ENCODE peak calls at places on chromosomes 6 and 20, in six cellular contexts. P is endothelial cell of umbilical vein, W is K562, Q is prostate gland, X is breast epithelium, G is Panc1. N is an unnamed sample.

GRCh38 chr6:79038061-79038460 is 40.0 kb downstream of the PHIP start:
- DNase-seq in X (no peak), W (no peak), G (no peak), Q (no peak), P (no peak), N (no peak)

GRCh38 chr6:7721654-7722053 is 4.2 kb upstream of the BMP6 start:
- DNase-seq in G (no peak), W (no peak), Q (no peak), X (no peak), P (peak; percentile 62), N (no peak)

GRCh38 chr20:38060536-38060935 is 27.0 kb downstream of the RPRD1B start:
- DNase-seq in X (no peak), Q (no peak), G (no peak), P (no peak), W (no peak), N (no peak)

GRCh38 chr6:68978411-68978810 is 343.3 kb downstream of the ADGRB3 start:
- DNase-seq in Q (no peak), W (no peak), P (no peak), X (no peak), G (no peak), N (no peak)

GRCh38 chr6:24929255-24929654 is 6.5 kb downstream of the RIPOR2 start:
- DNase-seq in W (no peak), G (no peak), P (no peak), Q (no peak), X (no peak), N (no peak)

GRCh38 chr6:89310929-89311328 is 4.2 kb downstream of the GABRR2 start:
- DNase-seq in X (no peak), Q (no peak), G (no peak), P (no peak), W (no peak), N (no peak)

GRCh38 chr6:166651408-166651807 is 24.4 kb upstream of the RPS6KA2 start:
- DNase-seq in Q (no peak), X (no peak), P (no peak), G (no peak), W (no peak), N (no peak)

GRCh38 chr20:41345729-41346067 is 5.1 kb downstream of the LPIN3 start:
- DNase-seq in G (no peak), X (no peak), Q (no peak), P (no peak), W (no peak), N (no peak)

GRCh38 chr20:47661714-47662113 is 123.6 kb downstream of the SULF2 start:
- DNase-seq in P (no peak), X (no peak), G (no peak), W (no peak), Q (no peak), N (no peak)
- TF ChIP-seq POLR2AphosphoS5 in P (no peak), X (no peak), G (no peak), W (no peak), Q (no peak), N (no peak)

DNA sequence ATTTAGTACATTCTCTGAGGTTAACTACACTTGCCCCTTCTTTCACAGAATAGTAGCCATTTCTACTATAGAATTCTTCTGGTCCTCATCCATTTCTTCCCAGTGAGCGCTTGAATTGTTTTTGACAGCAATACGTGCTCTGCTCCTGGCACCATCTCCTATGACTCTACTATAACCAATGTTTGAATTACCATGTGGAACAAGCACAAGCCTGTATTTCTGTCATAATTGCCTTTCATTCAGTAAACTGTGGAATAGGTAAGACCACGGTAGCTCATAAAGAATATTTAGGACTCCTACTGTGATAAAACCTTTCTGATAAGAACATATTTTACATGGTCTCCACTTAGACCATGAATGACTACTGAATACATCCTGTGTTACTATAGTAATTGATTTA is 435.4 kb upstream of the NRSN1 start:
- DNase-seq in W (no peak), G (no peak), P (no peak), X (no peak), Q (no peak), N (no peak)
- TF ChIP-seq POLR2AphosphoS5 in W (no peak), G (no peak), P (no peak), X (no peak), Q (no peak), N (no peak)

GRCh38 chr6:12343122-12343439 is 52.9 kb downstream of the EDN1 start:
- DNase-seq in X (no peak), W (no peak), P (no peak), G (no peak), Q (no peak), N (no peak)

GRCh38 chr6:12345694-12346058 is 55.5 kb downstream of the EDN1 start:
- DNase-seq in G (no peak), P (no peak), W (no peak), Q (no peak), X (no peak), N (no peak)

GRCh38 chr6:12344949-12345693 is 55.0 kb downstream of the EDN1 start:
- DNase-seq in X (no peak), W (no peak), Q (no peak), G (no peak), P (no peak), N (no peak)

GRCh38 chr6:12342664-12343063 is 52.5 kb downstream of the EDN1 start:
- DNase-seq in Q (no peak), W (no peak), P (no peak), G (no peak), X (no peak), N (no peak)

GRCh38 chr6:12343440-12344162 is 53.4 kb downstream of the EDN1 start:
- DNase-seq in G (no peak), W (no peak), Q (peak; percentile 24), P (peak; percentile 18), X (no peak), N (no peak)
- TF ChIP-seq POLR2AphosphoS5 in G (no peak), W (no peak), Q (peak; percentile 28), P (no peak), X (no peak), N (no peak)

DNA sequence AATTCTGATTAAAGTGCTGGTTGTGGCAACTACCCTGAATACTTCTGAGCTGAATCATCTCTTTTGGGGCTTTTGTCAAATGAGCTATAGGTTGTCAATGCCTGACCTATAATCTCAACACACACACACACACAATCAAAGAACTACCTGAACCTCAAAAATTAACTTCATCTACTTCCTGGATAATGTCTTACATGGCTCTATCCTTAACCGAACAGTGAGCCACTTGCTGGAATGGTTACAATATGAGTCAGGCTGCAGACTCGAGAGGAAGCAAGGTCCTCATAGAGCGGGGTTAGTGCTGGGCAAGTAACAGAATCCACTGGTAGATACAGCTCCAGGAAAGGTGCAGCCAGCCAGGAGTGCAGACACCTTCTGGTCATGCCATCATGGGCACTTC is 70.6 kb upstream of the DST start:
- DNase-seq in Q (no peak), P (peak; percentile 85), X (no peak), G (peak; percentile 82), W (no peak), N (no peak)
- TF ChIP-seq POLR2AphosphoS5 in Q (no peak), P (peak; percentile 59), X (no peak), G (no peak), W (no peak), N (no peak)

N was measured in GM12891.